ENCODE peak calls at places on chromosomes 11 and 22, in ten cellular contexts. One of them, this sample, is unnamed.

GRCh38 chr11:3796796-3797328 is 492 bp downstream of the NUP98 start:
- DNase-seq in psoas muscle: no peak
- DNase-seq in CD8-positive, alpha-beta memory T cell: no peak
- DNase-seq in activated CD4-positive, alpha-beta T cell treated with anti-CD3 and anti-CD28 coated beads, Interleukin-2, amount 50 U/mL, for 24 hours: no peak
- DNase-seq in A549: no peak
- DNase-seq in fibroblast of mammary gland: peak; percentile 30
- DNase-seq in NCI-H446: no peak
- DNase-seq in heart right ventricle: no peak
- DNase-seq in NK-92 treated with Interleukin-12 subunit alpha and Interleukin-12 subunit beta, amount 100 ng/mL, for 24 hours: no peak
- DNase-seq in mucosa of gallbladder: no peak
- DNase-seq in this sample: no peak

GRCh38 chr11:95074806-95075563 is 8.3 kb downstream of the SRSF8 start:
- DNase-seq in psoas muscle: peak; percentile 92
- DNase-seq in CD8-positive, alpha-beta memory T cell: no peak
- DNase-seq in activated CD4-positive, alpha-beta T cell treated with anti-CD3 and anti-CD28 coated beads, Interleukin-2, amount 50 U/mL, for 24 hours: no peak
- DNase-seq in A549: no peak
- DNase-seq in fibroblast of mammary gland: no peak
- DNase-seq in NCI-H446: peak; percentile 13
- DNase-seq in heart right ventricle: peak; percentile 82
- DNase-seq in NK-92 treated with Interleukin-12 subunit alpha and Interleukin-12 subunit beta, amount 100 ng/mL, for 24 hours: no peak
- DNase-seq in mucosa of gallbladder: peak; percentile 86
- DNase-seq in this sample: no peak

GRCh38 chr11:62508336-62509058 is 38.1 kb downstream of the AHNAK start:
- DNase-seq in psoas muscle: peak; percentile 88
- DNase-seq in CD8-positive, alpha-beta memory T cell: no peak
- DNase-seq in activated CD4-positive, alpha-beta T cell treated with anti-CD3 and anti-CD28 coated beads, Interleukin-2, amount 50 U/mL, for 24 hours: no peak
- DNase-seq in A549: peak; percentile 88
- DNase-seq in fibroblast of mammary gland: no peak
- DNase-seq in NCI-H446: peak; percentile 16
- DNase-seq in heart right ventricle: peak; percentile 80
- DNase-seq in NK-92 treated with Interleukin-12 subunit alpha and Interleukin-12 subunit beta, amount 100 ng/mL, for 24 hours: no peak
- DNase-seq in mucosa of gallbladder: peak; percentile 86
- DNase-seq in this sample: no peak

GRCh38 chr11:33507967-33508366 is 192.7 kb downstream of the C11orf91 start:
- DNase-seq in psoas muscle: no peak
- DNase-seq in CD8-positive, alpha-beta memory T cell: no peak
- DNase-seq in activated CD4-positive, alpha-beta T cell treated with anti-CD3 and anti-CD28 coated beads, Interleukin-2, amount 50 U/mL, for 24 hours: no peak
- DNase-seq in A549: peak; percentile 35
- DNase-seq in fibroblast of mammary gland: peak; percentile 77
- DNase-seq in NCI-H446: no peak
- DNase-seq in heart right ventricle: no peak
- DNase-seq in NK-92 treated with Interleukin-12 subunit alpha and Interleukin-12 subunit beta, amount 100 ng/mL, for 24 hours: no peak
- DNase-seq in mucosa of gallbladder: no peak
- DNase-seq in this sample: no peak

GRCh38 chr22:39661842-39662676 is 91.5 kb downstream of the CACNA1I start:
- DNase-seq in psoas muscle: no peak
- DNase-seq in CD8-positive, alpha-beta memory T cell: peak; percentile 91
- DNase-seq in activated CD4-positive, alpha-beta T cell treated with anti-CD3 and anti-CD28 coated beads, Interleukin-2, amount 50 U/mL, for 24 hours: peak; percentile 60
- DNase-seq in A549: no peak
- DNase-seq in fibroblast of mammary gland: no peak
- DNase-seq in NCI-H446: no peak
- DNase-seq in heart right ventricle: no peak
- DNase-seq in NK-92 treated with Interleukin-12 subunit alpha and Interleukin-12 subunit beta, amount 100 ng/mL, for 24 hours: no peak
- DNase-seq in mucosa of gallbladder: peak; percentile 42
- DNase-seq in this sample: peak; percentile 65

GRCh38 chr22:46362221-46362933 is 26.9 kb downstream of the TRMU start:
- DNase-seq in psoas muscle: no peak
- DNase-seq in CD8-positive, alpha-beta memory T cell: no peak
- DNase-seq in activated CD4-positive, alpha-beta T cell treated with anti-CD3 and anti-CD28 coated beads, Interleukin-2, amount 50 U/mL, for 24 hours: no peak
- DNase-seq in A549: no peak
- DNase-seq in fibroblast of mammary gland: peak; percentile 18
- DNase-seq in NCI-H446: no peak
- DNase-seq in heart right ventricle: no peak
- DNase-seq in NK-92 treated with Interleukin-12 subunit alpha and Interleukin-12 subunit beta, amount 100 ng/mL, for 24 hours: no peak
- DNase-seq in mucosa of gallbladder: no peak
- DNase-seq in this sample: no peak

GRCh38 chr11:74072286-74072685 is 63.4 kb upstream of the UCP3 start:
- DNase-seq in psoas muscle: no peak
- DNase-seq in CD8-positive, alpha-beta memory T cell: no peak
- DNase-seq in activated CD4-positive, alpha-beta T cell treated with anti-CD3 and anti-CD28 coated beads, Interleukin-2, amount 50 U/mL, for 24 hours: no peak
- DNase-seq in A549: no peak
- DNase-seq in fibroblast of mammary gland: no peak
- DNase-seq in NCI-H446: no peak
- DNase-seq in heart right ventricle: no peak
- DNase-seq in NK-92 treated with Interleukin-12 subunit alpha and Interleukin-12 subunit beta, amount 100 ng/mL, for 24 hours: no peak
- DNase-seq in mucosa of gallbladder: no peak
- DNase-seq in this sample: no peak

GRCh38 chr11:114799524-114799923 is 121.2 kb downstream of the NXPE2 start:
- DNase-seq in psoas muscle: no peak
- DNase-seq in CD8-positive, alpha-beta memory T cell: no peak
- DNase-seq in activated CD4-positive, alpha-beta T cell treated with anti-CD3 and anti-CD28 coated beads, Interleukin-2, amount 50 U/mL, for 24 hours: no peak
- DNase-seq in A549: no peak
- DNase-seq in fibroblast of mammary gland: no peak
- DNase-seq in NCI-H446: no peak
- DNase-seq in heart right ventricle: peak; percentile 26
- DNase-seq in NK-92 treated with Interleukin-12 subunit alpha and Interleukin-12 subunit beta, amount 100 ng/mL, for 24 hours: no peak
- DNase-seq in mucosa of gallbladder: no peak
- DNase-seq in this sample: no peak

GRCh38 chr22:19691721-19692341 is 22.5 kb upstream of the SEPTIN5 start:
- DNase-seq in psoas muscle: no peak
- DNase-seq in CD8-positive, alpha-beta memory T cell: no peak
- DNase-seq in activated CD4-positive, alpha-beta T cell treated with anti-CD3 and anti-CD28 coated beads, Interleukin-2, amount 50 U/mL, for 24 hours: no peak
- DNase-seq in A549: peak; percentile 73
- DNase-seq in fibroblast of mammary gland: peak; percentile 79
- DNase-seq in NCI-H446: no peak
- DNase-seq in heart right ventricle: no peak
- DNase-seq in NK-92 treated with Interleukin-12 subunit alpha and Interleukin-12 subunit beta, amount 100 ng/mL, for 24 hours: no peak
- DNase-seq in mucosa of gallbladder: no peak
- DNase-seq in this sample: no peak

GRCh38 chr11:60634151-60634550 is 65.3 kb upstream of the MS4A8 start:
- DNase-seq in psoas muscle: no peak
- DNase-seq in CD8-positive, alpha-beta memory T cell: no peak
- DNase-seq in activated CD4-positive, alpha-beta T cell treated with anti-CD3 and anti-CD28 coated beads, Interleukin-2, amount 50 U/mL, for 24 hours: no peak
- DNase-seq in A549: no peak
- DNase-seq in fibroblast of mammary gland: no peak
- DNase-seq in NCI-H446: no peak
- DNase-seq in heart right ventricle: no peak
- DNase-seq in NK-92 treated with Interleukin-12 subunit alpha and Interleukin-12 subunit beta, amount 100 ng/mL, for 24 hours: no peak
- DNase-seq in mucosa of gallbladder: no peak
- DNase-seq in this sample: no peak

GRCh38 chr22:31537019-31537535 is 40.7 kb downstream of the SFI1 start:
- DNase-seq in psoas muscle: no peak
- DNase-seq in CD8-positive, alpha-beta memory T cell: no peak
- DNase-seq in activated CD4-positive, alpha-beta T cell treated with anti-CD3 and anti-CD28 coated beads, Interleukin-2, amount 50 U/mL, for 24 hours: peak; percentile 40
- DNase-seq in A549: no peak
- DNase-seq in fibroblast of mammary gland: no peak
- DNase-seq in NCI-H446: no peak
- DNase-seq in heart right ventricle: no peak
- DNase-seq in NK-92 treated with Interleukin-12 subunit alpha and Interleukin-12 subunit beta, amount 100 ng/mL, for 24 hours: no peak
- DNase-seq in mucosa of gallbladder: no peak
- DNase-seq in this sample: no peak

GRCh38 chr11:119155733-119156492 is 7.1 kb downstream of the ABCG4 start:
- DNase-seq in psoas muscle: no peak
- DNase-seq in CD8-positive, alpha-beta memory T cell: no peak
- DNase-seq in activated CD4-positive, alpha-beta T cell treated with anti-CD3 and anti-CD28 coated beads, Interleukin-2, amount 50 U/mL, for 24 hours: no peak
- DNase-seq in A549: peak; percentile 57
- DNase-seq in fibroblast of mammary gland: peak; percentile 12
- DNase-seq in NCI-H446: no peak
- DNase-seq in heart right ventricle: no peak
- DNase-seq in NK-92 treated with Interleukin-12 subunit alpha and Interleukin-12 subunit beta, amount 100 ng/mL, for 24 hours: no peak
- DNase-seq in mucosa of gallbladder: no peak
- DNase-seq in this sample: no peak

GRCh38 chr11:108069947-108070346 is 51.4 kb upstream of the ACAT1 start:
- DNase-seq in psoas muscle: no peak
- DNase-seq in CD8-positive, alpha-beta memory T cell: no peak
- DNase-seq in activated CD4-positive, alpha-beta T cell treated with anti-CD3 and anti-CD28 coated beads, Interleukin-2, amount 50 U/mL, for 24 hours: no peak
- DNase-seq in A549: no peak
- DNase-seq in fibroblast of mammary gland: peak; percentile 68
- DNase-seq in NCI-H446: no peak
- DNase-seq in heart right ventricle: no peak
- DNase-seq in NK-92 treated with Interleukin-12 subunit alpha and Interleukin-12 subunit beta, amount 100 ng/mL, for 24 hours: no peak
- DNase-seq in mucosa of gallbladder: no peak
- DNase-seq in this sample: no peak

GRCh38 chr11:69003866-69004311 is 9.2 kb downstream of the MRGPRF start:
- DNase-seq in psoas muscle: peak; percentile 46
- DNase-seq in CD8-positive, alpha-beta memory T cell: no peak
- DNase-seq in activated CD4-positive, alpha-beta T cell treated with anti-CD3 and anti-CD28 coated beads, Interleukin-2, amount 50 U/mL, for 24 hours: no peak
- DNase-seq in A549: no peak
- DNase-seq in fibroblast of mammary gland: no peak
- DNase-seq in NCI-H446: no peak
- DNase-seq in heart right ventricle: no peak
- DNase-seq in NK-92 treated with Interleukin-12 subunit alpha and Interleukin-12 subunit beta, amount 100 ng/mL, for 24 hours: no peak
- DNase-seq in mucosa of gallbladder: no peak
- DNase-seq in this sample: no peak

GRCh38 chr11:67277231-67277961 is 11.1 kb downstream of the GRK2 start:
- DNase-seq in psoas muscle: peak; percentile 94
- DNase-seq in CD8-positive, alpha-beta memory T cell: peak; percentile 95
- DNase-seq in activated CD4-positive, alpha-beta T cell treated with anti-CD3 and anti-CD28 coated beads, Interleukin-2, amount 50 U/mL, for 24 hours: peak; percentile 84
- DNase-seq in A549: no peak
- DNase-seq in fibroblast of mammary gland: peak; percentile 65
- DNase-seq in NCI-H446: no peak
- DNase-seq in heart right ventricle: peak; percentile 91
- DNase-seq in NK-92 treated with Interleukin-12 subunit alpha and Interleukin-12 subunit beta, amount 100 ng/mL, for 24 hours: peak; percentile 75
- DNase-seq in mucosa of gallbladder: peak; percentile 87
- DNase-seq in this sample: peak; percentile 68

GRCh38 chr11:1126935-1127663 is 30.7 kb upstream of the MUC5AC start:
- DNase-seq in psoas muscle: no peak
- DNase-seq in CD8-positive, alpha-beta memory T cell: peak; percentile 41
- DNase-seq in activated CD4-positive, alpha-beta T cell treated with anti-CD3 and anti-CD28 coated beads, Interleukin-2, amount 50 U/mL, for 24 hours: no peak
- DNase-seq in A549: no peak
- DNase-seq in fibroblast of mammary gland: no peak
- DNase-seq in NCI-H446: no peak
- DNase-seq in heart right ventricle: no peak
- DNase-seq in NK-92 treated with Interleukin-12 subunit alpha and Interleukin-12 subunit beta, amount 100 ng/mL, for 24 hours: no peak
- DNase-seq in mucosa of gallbladder: no peak
- DNase-seq in this sample: no peak

GRCh38 chr22:40665312-40665711 is 14.0 kb upstream of the MCHR1 start:
- DNase-seq in psoas muscle: peak; percentile 65
- DNase-seq in CD8-positive, alpha-beta memory T cell: no peak
- DNase-seq in activated CD4-positive, alpha-beta T cell treated with anti-CD3 and anti-CD28 coated beads, Interleukin-2, amount 50 U/mL, for 24 hours: no peak
- DNase-seq in A549: no peak
- DNase-seq in fibroblast of mammary gland: peak; percentile 50
- DNase-seq in NCI-H446: peak; percentile 93
- DNase-seq in heart right ventricle: peak; percentile 75
- DNase-seq in NK-92 treated with Interleukin-12 subunit alpha and Interleukin-12 subunit beta, amount 100 ng/mL, for 24 hours: no peak
- DNase-seq in mucosa of gallbladder: no peak
- DNase-seq in this sample: no peak